ENCODE peak calls at places on chromosomes 12 and 14, in nine cellular contexts. T, K, H, O, Z, E, N, B and F are unnamed samples.

GRCh38 chr12:49094104-49094948 is at the start of gene DHH:
- DNase-seq in T (peak; percentile 35), K (peak; percentile 77), H (peak; percentile 34), O (peak; percentile 42), Z (peak; percentile 31), E (no peak), N (peak; percentile 62), B (no peak), F (no peak)

GRCh38 chr12:62720661-62721330 is 214.2 kb downstream of the PPM1H start:
- DNase-seq in T (peak; percentile 47), K (no peak), H (peak; percentile 67), O (no peak), Z (no peak), E (no peak), N (no peak), B (no peak), F (no peak)

GRCh38 chr14:94447986-94448808 is 4.4 kb downstream of the SERPINA11 start:
- DNase-seq in T (no peak), K (no peak), H (no peak), O (no peak), Z (no peak), E (no peak), N (no peak), B (no peak), F (no peak)

GRCh38 chr14:92459479-92460421 is 53.8 kb upstream of the RIN3 start:
- DNase-seq in T (no peak), K (no peak), H (no peak), O (no peak), Z (no peak), E (no peak), N (no peak), B (no peak), F (no peak)

GRCh38 chr14:73427516-73428264 is 30.7 kb downstream of the NUMB start:
- DNase-seq in T (no peak), K (no peak), H (no peak), O (no peak), Z (no peak), E (no peak), N (no peak), B (no peak), F (no peak)

GRCh38 chr14:95225251-95225887 is 68.0 kb upstream of the DICER1 start:
- DNase-seq in T (no peak), K (no peak), H (no peak), O (no peak), Z (peak; percentile 74), E (peak; percentile 56), N (no peak), B (no peak), F (no peak)

GRCh38 chr12:41466300-41466699 is 278.2 kb downstream of the PDZRN4 start:
- DNase-seq in T (no peak), K (no peak), H (no peak), O (no peak), Z (no peak), E (no peak), N (no peak), B (no peak), F (no peak)

GRCh38 chr12:29519585-29520182 is 22.2 kb upstream of the OVCH1 start:
- DNase-seq in T (no peak), K (peak; percentile 49), H (peak; percentile 56), O (no peak), Z (no peak), E (peak; percentile 50), N (no peak), B (no peak), F (peak; percentile 50)

GRCh38 chr14:75831455-75831854 is 150.3 kb downstream of the TGFB3 start:
- DNase-seq in T (no peak), K (no peak), H (peak; percentile 78), O (peak; percentile 86), Z (peak; percentile 94), E (peak; percentile 60), N (peak; percentile 77), B (peak; percentile 49), F (peak; percentile 95)

GRCh38 chr12:65335021-65335714 is 56.7 kb downstream of the MSRB3 start:
- DNase-seq in T (no peak), K (no peak), H (peak; percentile 85), O (no peak), Z (peak; percentile 21), E (peak; percentile 29), N (no peak), B (no peak), F (no peak)

GRCh38 chr14:101956179-101956885 is 8.0 kb upstream of the DYNC1H1 start:
- DNase-seq in T (peak; percentile 26), K (no peak), H (no peak), O (no peak), Z (no peak), E (no peak), N (peak; percentile 41), B (no peak), F (no peak)

GRCh38 chr14:30035361-30035760 is 107.7 kb upstream of the PRKD1 start:
- DNase-seq in T (no peak), K (no peak), H (no peak), O (no peak), Z (no peak), E (no peak), N (no peak), B (no peak), F (no peak)

GRCh38 chr12:95509300-95509699 is 35.3 kb downstream of the METAP2 start:
- DNase-seq in T (no peak), K (no peak), H (no peak), O (no peak), Z (no peak), E (no peak), N (no peak), B (no peak), F (no peak)

GRCh38 chr12:38386238-38386985 is 69.8 kb downstream of the ALG10B start:
- DNase-seq in T (no peak), K (no peak), H (no peak), O (no peak), Z (no peak), E (no peak), N (no peak), B (no peak), F (no peak)

GRCh38 chr14:63800651-63801385 is 52.0 kb upstream of the SYNE2 start:
- DNase-seq in T (no peak), K (no peak), H (no peak), O (no peak), Z (no peak), E (no peak), N (no peak), B (no peak), F (no peak)

GRCh38 chr14:63800083-63800482 is 52.7 kb upstream of the SYNE2 start:
- DNase-seq in T (no peak), K (no peak), H (no peak), O (no peak), Z (no peak), E (no peak), N (no peak), B (no peak), F (no peak)

DNA sequence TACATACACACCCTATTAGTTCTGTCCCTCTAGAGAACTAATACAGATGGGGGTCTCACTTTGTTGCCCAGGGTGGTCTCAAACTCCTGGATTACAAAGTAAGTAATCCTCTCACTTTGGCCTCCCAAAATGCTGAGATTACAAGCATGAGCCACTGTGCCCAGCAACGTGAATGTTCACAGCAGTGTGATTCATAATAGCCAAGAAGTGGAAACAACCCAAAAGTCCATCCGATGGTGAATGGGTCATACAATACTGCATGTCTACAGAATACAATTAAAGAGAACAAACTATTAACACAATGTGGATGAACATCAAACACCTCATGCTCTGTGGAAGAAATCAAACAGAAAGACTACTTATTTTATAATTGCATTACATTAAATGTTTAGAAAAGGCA is 57.3 kb upstream of the SYNE2 start:
- DNase-seq in T (no peak), K (no peak), H (peak; percentile 16), O (no peak), Z (no peak), E (no peak), N (no peak), B (no peak), F (no peak)
- H3K4me3 ChIP-seq in T (no peak overlapping the region), K (no peak overlapping the region), H (no peak overlapping the region), O (no peak overlapping the region), Z (no peak overlapping the region), E (no peak overlapping the region), N (no peak overlapping the region), B (no peak overlapping the region), F (no peak overlapping the region)

GRCh38 chr12:117750657-117751056 is 218.1 kb downstream of the KSR2 start:
- DNase-seq in T (no peak), K (no peak), H (no peak), O (no peak), Z (no peak), E (no peak), N (no peak), B (no peak), F (no peak)
- H3K4me3 ChIP-seq in T (no peak overlapping the region), K (no peak overlapping the region), H (no peak overlapping the region), O (no peak overlapping the region), Z (no peak overlapping the region), E (no peak overlapping the region), N (no peak overlapping the region), B (no peak overlapping the region), F (no peak overlapping the region)

DNA sequence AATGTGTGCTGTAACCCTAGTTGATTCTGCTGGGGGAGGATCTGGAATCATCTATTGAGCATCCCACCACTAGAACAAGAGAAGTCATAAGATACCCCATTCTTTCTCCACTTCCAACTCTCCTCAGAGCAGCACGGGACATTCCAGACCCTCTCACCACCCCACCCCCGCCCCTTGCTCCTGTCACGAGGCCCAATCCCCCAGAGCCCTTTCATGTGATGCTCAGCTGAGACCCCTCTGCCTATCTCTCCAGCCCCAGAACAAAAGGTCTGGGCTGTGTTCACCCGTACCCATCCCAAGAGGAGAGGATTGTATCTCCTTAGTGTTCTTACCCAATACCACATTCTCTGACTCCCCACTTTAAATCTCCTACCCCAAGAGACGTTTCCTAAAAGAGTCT is 602 bp downstream of the PMEL start:
- DNase-seq in T (no peak), K (peak; percentile 63), H (no peak), O (no peak), Z (no peak), E (no peak), N (no peak), B (no peak), F (no peak)
- H3K4me3 ChIP-seq in T (no peak overlapping the region), K (peak overlapping the region; percentile 91), H (no peak overlapping the region), O (no peak overlapping the region), Z (no peak overlapping the region), E (no peak overlapping the region), N (no peak overlapping the region), B (no peak overlapping the region), F (no peak overlapping the region)

GRCh38 chr14:98015921-98016320 is 1218.7 kb downstream of the VRK1 start:
- DNase-seq in T (no peak), K (no peak), H (no peak), O (no peak), Z (no peak), E (no peak), N (no peak), B (no peak), F (peak; percentile 72)

GRCh38 chr14:98014851-98015615 is 1217.9 kb downstream of the VRK1 start:
- DNase-seq in T (no peak), K (no peak), H (no peak), O (no peak), Z (no peak), E (no peak), N (no peak), B (no peak), F (no peak)

GRCh38 chr14:98006008-98006407 is 1208.8 kb downstream of the VRK1 start:
- DNase-seq in T (no peak), K (no peak), H (no peak), O (no peak), Z (no peak), E (no peak), N (no peak), B (no peak), F (no peak)

GRCh38 chr14:98008381-98009113 is 1211.4 kb downstream of the VRK1 start:
- DNase-seq in T (no peak), K (no peak), H (no peak), O (no peak), Z (no peak), E (peak; percentile 4), N (no peak), B (no peak), F (no peak)

GRCh38 chr14:98010791-98011190 is 1213.6 kb downstream of the VRK1 start:
- DNase-seq in T (no peak), K (no peak), H (no peak), O (no peak), Z (no peak), E (peak; percentile 29), N (no peak), B (no peak), F (no peak)
- H3K4me3 ChIP-seq in T (no peak overlapping the region), K (no peak overlapping the region), H (no peak overlapping the region), O (no peak overlapping the region), Z (no peak overlapping the region), E (no peak overlapping the region), N (no peak overlapping the region), B (no peak overlapping the region), F (no peak overlapping the region)